ENCODE peak calls at places on chromosomes 13 and 19, in six cellular contexts. Y, K, N, B, E and V are unnamed samples.
A peak's percentile ranks its signal among the peaks of the same experiment; 100 is the strongest.

GRCh38 chr13:98189841-98190505 is 12.9 kb upstream of the RNF113B start:
- DNase-seq in Y (no peak), K (no peak), N (no peak), B (no peak), E (no peak), V (no peak)

GRCh38 chr13:58994778-58995177 is 1169.0 kb downstream of the DIAPH3 start:
- DNase-seq in Y (no peak), K (peak; percentile 17), N (no peak), B (no peak), E (no peak), V (no peak)

GRCh38 chr13:75621147-75621546 is 15.0 kb upstream of the LMO7 start:
- DNase-seq in Y (peak; percentile 70), K (no peak), N (no peak), B (no peak), E (no peak), V (peak; percentile 27)

GRCh38 chr19:33365676-33366075 is 7.8 kb upstream of the CEBPG start:
- DNase-seq in Y (no peak), K (no peak), N (no peak), B (no peak), E (no peak), V (no peak)

GRCh38 chr19:49340069-49340864 is 5.1 kb downstream of the CD37 start:
- DNase-seq in Y (no peak), K (no peak), N (no peak), B (peak; percentile 82), E (no peak), V (no peak)

GRCh38 chr19:12346896-12347295 is 13.5 kb upstream of the ZNF563 start:
- DNase-seq in Y (no peak), K (no peak), N (no peak), B (no peak), E (no peak), V (no peak)

GRCh38 chr13:76836311-76836710 is 49.9 kb downstream of the KCTD12 start:
- DNase-seq in Y (peak; percentile 70), K (peak; percentile 34), N (no peak), B (no peak), E (no peak), V (no peak)

GRCh38 chr13:113322043-113322461 is 25.0 kb downstream of the LAMP1 start:
- DNase-seq in Y (no peak), K (no peak), N (no peak), B (no peak), E (no peak), V (no peak)

GRCh38 chr13:49604570-49604969 is 19.2 kb upstream of the RCBTB1 start:
- DNase-seq in Y (no peak), K (no peak), N (no peak), B (no peak), E (no peak), V (no peak)

GRCh38 chr13:72542241-72542640 is 185.2 kb downstream of the MZT1 start:
- DNase-seq in Y (no peak), K (no peak), N (no peak), B (no peak), E (no peak), V (no peak)

GRCh38 chr13:101127741-101128353 is 288.5 kb downstream of the NALCN start:
- DNase-seq in Y (peak; percentile 53), K (peak; percentile 57), N (no peak), B (no peak), E (peak; percentile 61), V (peak; percentile 42)

GRCh38 chr13:98479496-98480003 is 97.4 kb downstream of the STK24 start:
- DNase-seq in Y (no peak), K (no peak), N (no peak), B (no peak), E (no peak), V (no peak)

GRCh38 chr19:47848871-47849473 is 10.1 kb upstream of the TPRX2 start:
- DNase-seq in Y (no peak), K (peak; percentile 22), N (peak; percentile 62), B (peak; percentile 79), E (peak; percentile 80), V (peak; percentile 22)

GRCh38 chr19:52066258-52066866 is 17.7 kb upstream of the ZNF432 start:
- DNase-seq in Y (no peak), K (no peak), N (no peak), B (no peak), E (no peak), V (no peak)
- H4K91ac ChIP-seq in Y (no peak overlapping the region), K (no peak overlapping the region), N (no peak overlapping the region), B (no peak overlapping the region), E (no peak overlapping the region), V (no peak overlapping the region)

DNA sequence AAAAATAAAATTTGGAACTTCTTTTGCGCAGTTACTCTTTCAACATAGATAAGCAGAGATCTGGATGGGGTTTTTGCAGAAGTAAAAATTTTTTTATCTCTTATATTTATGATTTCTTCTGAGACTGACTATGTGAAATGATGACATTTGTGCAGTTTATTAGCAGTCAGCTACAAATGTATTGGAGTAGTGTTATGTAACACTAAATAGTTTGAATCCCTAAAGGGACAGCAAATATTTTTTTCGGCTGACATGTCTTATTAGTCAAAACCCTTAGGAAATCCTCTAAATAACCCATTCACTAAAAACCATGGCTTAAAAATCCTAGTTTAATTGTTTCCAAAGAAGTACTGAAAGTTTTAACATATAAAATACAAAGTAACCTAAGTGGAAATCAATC is 48.0 kb upstream of the EDNRB start:
- DNase-seq in Y (no peak), K (no peak), N (no peak), B (no peak), E (no peak), V (peak; percentile 36)
- H4K91ac ChIP-seq in Y (no peak overlapping the region), K (no peak overlapping the region), N (no peak overlapping the region), B (no peak overlapping the region), E (no peak overlapping the region), V (no peak overlapping the region)

GRCh38 chr13:43489168-43489730 is 297.5 kb downstream of the ENOX1 start:
- DNase-seq in Y (no peak), K (no peak), N (no peak), B (no peak), E (no peak), V (no peak)

GRCh38 chr13:43492281-43492680 is 294.5 kb downstream of the ENOX1 start:
- DNase-seq in Y (no peak), K (no peak), N (no peak), B (no peak), E (no peak), V (no peak)

GRCh38 chr13:43487885-43488284 is 298.9 kb downstream of the ENOX1 start:
- DNase-seq in Y (no peak), K (no peak), N (no peak), B (no peak), E (no peak), V (no peak)

GRCh38 chr13:43484432-43485225 is 302.1 kb downstream of the ENOX1 start:
- DNase-seq in Y (no peak), K (no peak), N (no peak), B (no peak), E (no peak), V (peak; percentile 50)

GRCh38 chr13:43487459-43487858 is 299.3 kb downstream of the ENOX1 start:
- DNase-seq in Y (no peak), K (no peak), N (no peak), B (no peak), E (no peak), V (no peak)
- H4K91ac ChIP-seq in Y (no peak overlapping the region), K (no peak overlapping the region), N (no peak overlapping the region), B (no peak overlapping the region), E (no peak overlapping the region), V (no peak overlapping the region)

GRCh38 chr13:35839746-35840273 is 291.4 kb downstream of the DCLK1 start:
- DNase-seq in Y (no peak), K (no peak), N (no peak), B (no peak), E (no peak), V (no peak)

GRCh38 chr13:35840991-35841604 is 290.1 kb downstream of the DCLK1 start:
- DNase-seq in Y (no peak), K (no peak), N (no peak), B (no peak), E (no peak), V (no peak)

GRCh38 chr13:35833571-35834305 is 297.4 kb downstream of the DCLK1 start:
- DNase-seq in Y (no peak), K (no peak), N (no peak), B (no peak), E (no peak), V (peak; percentile 15)

GRCh38 chr13:35836476-35836875 is 294.7 kb downstream of the DCLK1 start:
- DNase-seq in Y (no peak), K (no peak), N (no peak), B (no peak), E (no peak), V (no peak)

DNA sequence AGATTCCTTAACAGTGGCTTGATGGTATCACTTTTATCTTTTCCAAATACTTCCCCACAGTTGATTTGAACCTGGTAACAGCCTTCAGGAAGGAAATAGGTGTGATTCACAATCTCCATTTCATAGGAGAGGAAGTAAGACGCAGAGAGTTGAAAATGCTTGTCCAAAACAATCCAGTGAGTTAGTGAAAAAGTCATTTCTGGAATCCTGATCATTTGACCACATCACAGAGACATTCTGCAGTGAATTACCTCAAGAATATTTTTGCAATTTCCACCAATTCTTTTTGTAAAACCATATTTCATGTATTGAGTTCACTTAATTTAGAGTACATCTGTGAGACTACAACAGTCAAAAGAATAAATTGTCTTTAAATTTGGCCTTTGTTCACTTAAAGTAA is 292.8 kb downstream of the DCLK1 start:
- DNase-seq in Y (peak; percentile 85), K (peak; percentile 6), N (no peak), B (no peak), E (no peak), V (peak; percentile 5)
- H4K91ac ChIP-seq in Y (peak overlapping the region; percentile 84), K (no peak overlapping the region), N (no peak overlapping the region), B (no peak overlapping the region), E (no peak overlapping the region), V (no peak overlapping the region)

GRCh38 chr13:88637935-88638334 is 966.8 kb downstream of the SLITRK5 start:
- DNase-seq in Y (no peak), K (no peak), N (no peak), B (no peak), E (no peak), V (no peak)
- H4K91ac ChIP-seq in Y (no peak overlapping the region), K (no peak overlapping the region), N (no peak overlapping the region), B (no peak overlapping the region), E (no peak overlapping the region), V (no peak overlapping the region)

DNA sequence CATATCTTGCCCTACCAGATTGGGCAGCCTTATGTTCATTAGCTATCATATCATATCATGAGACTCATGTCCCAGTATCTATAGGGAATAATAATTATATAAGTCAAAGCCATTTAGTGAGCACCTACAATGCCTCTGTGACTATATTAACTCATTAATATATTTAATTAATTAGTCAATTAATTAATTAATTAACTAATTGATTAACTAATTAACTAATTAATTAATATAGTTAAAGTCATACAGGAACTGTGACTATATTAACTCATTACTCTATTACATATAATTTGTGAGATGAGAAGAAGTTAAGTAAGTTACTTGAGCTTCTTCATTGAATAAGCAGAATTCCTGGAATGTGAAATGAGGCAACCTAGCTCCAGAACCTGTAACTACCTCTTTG is 588.3 kb upstream of the SLITRK1 start:
- DNase-seq in Y (no peak), K (no peak), N (no peak), B (no peak), E (no peak), V (no peak)
- H4K91ac ChIP-seq in Y (no peak overlapping the region), K (no peak overlapping the region), N (no peak overlapping the region), B (no peak overlapping the region), E (no peak overlapping the region), V (no peak overlapping the region)